ENCODE peak calls at places on chromosomes 12 and 14, in seven cellular contexts. J, B, D, O, H, T and Y are unnamed samples.

GRCh38 chr14:104797112-104798044 is 1.8 kb upstream of the AKT1 start:
- DNase-seq in J (no peak), B (no peak), D (no peak), O (no peak), H (peak; percentile 51), T (peak; percentile 79), Y (no peak)

GRCh38 chr12:46224401-46224800 is 44.4 kb downstream of the SLC38A1 start:
- DNase-seq in J (no peak), B (peak; percentile 51), D (no peak), O (peak; percentile 67), H (peak; percentile 28), T (peak; percentile 52), Y (no peak)

GRCh38 chr12:713281-713875 is 39.0 kb upstream of the WNK1 start:
- DNase-seq in J (no peak), B (no peak), D (no peak), O (no peak), H (no peak), T (no peak), Y (no peak)

GRCh38 chr12:2627343-2628191 is 167.2 kb upstream of the FKBP4 start:
- DNase-seq in J (no peak), B (no peak), D (no peak), O (no peak), H (no peak), T (no peak), Y (no peak)

GRCh38 chr12:96108321-96108720 is 72.9 kb upstream of the LTA4H start:
- DNase-seq in J (no peak), B (no peak), D (no peak), O (no peak), H (peak; percentile 75), T (peak; percentile 68), Y (no peak)

GRCh38 chr14:105019861-105020814 is 745 bp downstream of the CDCA4 start:
- DNase-seq in J (peak; percentile 14), B (peak; percentile 26), D (peak; percentile 60), O (peak; percentile 69), H (peak; percentile 37), T (no peak), Y (no peak)

GRCh38 chr12:104457746-104458644 is 1.2 kb downstream of the CHST11 start:
- DNase-seq in J (peak; percentile 37), B (no peak), D (peak; percentile 52), O (peak; percentile 68), H (peak; percentile 24), T (peak; percentile 33), Y (no peak)

GRCh38 chr14:50311974-50312733 is at the start of the genes DMAC2L and L2HGDH:
- DNase-seq in J (peak; percentile 80), B (peak; percentile 91), D (peak; percentile 83), O (peak; percentile 95), H (peak; percentile 97), T (peak; percentile 96), Y (no peak)

GRCh38 chr12:121568503-121568902 is 12.3 kb downstream of the KDM2B start:
- DNase-seq in J (no peak), B (no peak), D (no peak), O (no peak), H (no peak), T (no peak), Y (no peak)

GRCh38 chr12:89126712-89127111 is 225.6 kb downstream of the DUSP6 start:
- DNase-seq in J (no peak), B (no peak), D (no peak), O (no peak), H (no peak), T (no peak), Y (no peak)

GRCh38 chr12:3200032-3200617 is 122.9 kb downstream of the TSPAN9 start:
- DNase-seq in J (no peak), B (peak; percentile 35), D (no peak), O (peak; percentile 70), H (peak; percentile 22), T (peak; percentile 72), Y (peak; percentile 63)

GRCh38 chr14:56145965-56146364 is 27.8 kb downstream of the PELI2 start:
- DNase-seq in J (no peak), B (peak; percentile 31), D (no peak), O (no peak), H (no peak), T (no peak), Y (no peak)

GRCh38 chr14:103104654-103105511 is 10.4 kb downstream of the EXOC3L4 start:
- DNase-seq in J (peak; percentile 68), B (peak; percentile 47), D (peak; percentile 66), O (peak; percentile 86), H (peak; percentile 82), T (peak; percentile 67), Y (no peak)

GRCh38 chr12:56805282-56805855 is 42.2 kb downstream of the HSD17B6 start:
- DNase-seq in J (no peak), B (no peak), D (no peak), O (no peak), H (no peak), T (no peak), Y (no peak)